ENCODE peak calls at places on chromosome 7, in eight cellular contexts. V, X, N, Z, I, A, Q and Y are unnamed samples.

GRCh38 chr7:47153076-47153475 is 428.8 kb downstream of the TNS3 start:
- DNase-seq in V (peak), X (no peak), N (peak), Z (no peak), I (no peak), A (no peak), Q (peak), Y (peak)

GRCh38 chr7:131623154-131623553 is 66.7 kb upstream of the PODXL start:
- DNase-seq in V (no peak), X (no peak), N (peak), Z (no peak), I (no peak), A (no peak), Q (peak), Y (no peak)

GRCh38 chr7:112546723-112547513 is 66.1 kb downstream of the LSMEM1 start:
- DNase-seq in V (peak), X (no peak), N (peak), Z (no peak), I (no peak), A (peak), Q (no peak), Y (peak)

GRCh38 chr7:145698526-145699262 is 417.9 kb upstream of the CNTNAP2 start:
- DNase-seq in V (no peak), X (no peak), N (peak), Z (no peak), I (no peak), A (no peak), Q (no peak), Y (no peak)

GRCh38 chr7:41695661-41696322 is 7.1 kb downstream of the INHBA start:
- DNase-seq in V (no peak), X (peak), N (no peak), Z (no peak), I (no peak), A (no peak), Q (no peak), Y (no peak)

GRCh38 chr7:40763319-40764287 is 628.8 kb downstream of the SUGCT start:
- DNase-seq in V (no peak), X (no peak), N (no peak), Z (no peak), I (no peak), A (peak), Q (no peak), Y (no peak)

GRCh38 chr7:96596120-96596826 is 113.4 kb downstream of the SEM1 start:
- DNase-seq in V (no peak), X (no peak), N (peak), Z (no peak), I (no peak), A (peak), Q (peak), Y (peak)

GRCh38 chr7:23469150-23469960 is 936 bp downstream of the IGF2BP3 start:
- DNase-seq in V (no peak), X (no peak), N (peak), Z (no peak), I (no peak), A (peak), Q (peak), Y (peak)

GRCh38 chr7:90817846-90818245 is 221.7 kb downstream of the CDK14 start:
- DNase-seq in V (no peak), X (no peak), N (no peak), Z (no peak), I (no peak), A (no peak), Q (no peak), Y (no peak)

GRCh38 chr7:157188091-157188665 is 49.5 kb downstream of the UBE3C start:
- DNase-seq in V (no peak), X (no peak), N (no peak), Z (no peak), I (no peak), A (no peak), Q (no peak), Y (no peak)

GRCh38 chr7:18426564-18427226 is 68.9 kb upstream of the HDAC9 start:
- DNase-seq in V (no peak), X (no peak), N (no peak), Z (no peak), I (no peak), A (no peak), Q (peak), Y (no peak)

GRCh38 chr7:42972703-42973500 is 40.7 kb downstream of the MRPL32 start:
- DNase-seq in V (peak), X (peak), N (peak), Z (no peak), I (no peak), A (peak), Q (peak), Y (no peak)

GRCh38 chr7:146090023-146090645 is 26.5 kb upstream of the CNTNAP2 start:
- DNase-seq in V (peak), X (peak), N (peak), Z (peak), I (no peak), A (peak), Q (no peak), Y (peak)

GRCh38 chr7:30470783-30471182 is 7.8 kb downstream of the NOD1 start:
- DNase-seq in V (no peak), X (no peak), N (peak), Z (no peak), I (no peak), A (no peak), Q (peak), Y (no peak)

GRCh38 chr7:114468844-114469243 is 54.2 kb downstream of the FOXP2 start:
- DNase-seq in V (no peak), X (no peak), N (no peak), Z (no peak), I (no peak), A (no peak), Q (no peak), Y (no peak)

GRCh38 chr7:157309990-157310668 is 26.7 kb upstream of the DNAJB6 start:
- DNase-seq in V (peak), X (peak), N (no peak), Z (peak), I (no peak), A (peak), Q (peak), Y (no peak)

GRCh38 chr7:129247087-129247486 is 22.3 kb downstream of the AHCYL2 start:
- DNase-seq in V (no peak), X (no peak), N (no peak), Z (no peak), I (no peak), A (no peak), Q (peak), Y (no peak)

GRCh38 chr7:50826371-50827172 is 43.9 kb upstream of the GRB10 start:
- DNase-seq in V (peak), X (peak), N (peak), Z (peak), I (no peak), A (no peak), Q (peak), Y (peak)

GRCh38 chr7:11153694-11154093 is 180.0 kb downstream of the PHF14 start:
- DNase-seq in V (no peak), X (no peak), N (no peak), Z (no peak), I (no peak), A (no peak), Q (no peak), Y (no peak)

GRCh38 chr7:158650821-158651225 is 53.8 kb downstream of the NCAPG2 start:
- DNase-seq in V (no peak), X (no peak), N (no peak), Z (no peak), I (no peak), A (no peak), Q (no peak), Y (no peak)

GRCh38 chr7:1619152-1620079 is 49.6 kb upstream of the PSMG3 start:
- DNase-seq in V (no peak), X (no peak), N (peak), Z (no peak), I (no peak), A (peak), Q (no peak), Y (no peak)

GRCh38 chr7:77516085-77516484 is 21.0 kb upstream of the PTPN12 start:
- DNase-seq in V (peak), X (no peak), N (no peak), Z (no peak), I (no peak), A (no peak), Q (no peak), Y (no peak)

GRCh38 chr7:111224354-111225231 is 133.7 kb downstream of the LRRN3 start:
- DNase-seq in V (no peak), X (no peak), N (no peak), Z (no peak), I (no peak), A (no peak), Q (no peak), Y (no peak)

GRCh38 chr7:47288060-47288459 is 293.9 kb downstream of the TNS3 start:
- DNase-seq in V (no peak), X (no peak), N (no peak), Z (no peak), I (no peak), A (no peak), Q (no peak), Y (no peak)

GRCh38 chr7:57404967-57405421 is 45.0 kb upstream of the ZNF716 start:
- DNase-seq in V (no peak), X (no peak), N (no peak), Z (no peak), I (no peak), A (no peak), Q (no peak), Y (no peak)

GRCh38 chr7:117669818-117670217 is 190.0 kb downstream of the CFTR start:
- DNase-seq in V (no peak), X (no peak), N (peak), Z (no peak), I (no peak), A (no peak), Q (no peak), Y (no peak)

GRCh38 chr7:47379629-47380324 is 202.1 kb downstream of the TNS3 start:
- DNase-seq in V (no peak), X (no peak), N (no peak), Z (peak), I (no peak), A (peak), Q (no peak), Y (no peak)

GRCh38 chr7:3020416-3020815 is 23.3 kb downstream of the CARD11 start:
- DNase-seq in V (no peak), X (no peak), N (no peak), Z (no peak), I (no peak), A (no peak), Q (no peak), Y (no peak)

GRCh38 chr7:25359471-25360059 is 131.3 kb upstream of the NPVF start:
- DNase-seq in V (no peak), X (no peak), N (no peak), Z (no peak), I (no peak), A (peak), Q (no peak), Y (no peak)

GRCh38 chr7:5282464-5283316 is at the start of gene SLC29A4:
- DNase-seq in V (no peak), X (no peak), N (peak), Z (peak), I (no peak), A (peak), Q (no peak), Y (peak)

GRCh38 chr7:158055726-158056510 is 531.7 kb downstream of the PTPRN2 start:
- DNase-seq in V (no peak), X (no peak), N (no peak), Z (no peak), I (no peak), A (no peak), Q (no peak), Y (no peak)

GRCh38 chr7:98027342-98028033 is 37.5 kb upstream of the OCM2 start:
- DNase-seq in V (peak), X (no peak), N (peak), Z (peak), I (no peak), A (no peak), Q (no peak), Y (no peak)

GRCh38 chr7:107666804-107667203 is 6.2 kb downstream of the SLC26A4 start:
- DNase-seq in V (no peak), X (no peak), N (no peak), Z (no peak), I (no peak), A (no peak), Q (no peak), Y (no peak)

GRCh38 chr7:107667341-107667740 is 6.7 kb downstream of the SLC26A4 start:
- DNase-seq in V (no peak), X (no peak), N (no peak), Z (no peak), I (no peak), A (no peak), Q (no peak), Y (no peak)

GRCh38 chr7:107668296-107668695 is 7.7 kb downstream of the SLC26A4 start:
- DNase-seq in V (no peak), X (no peak), N (no peak), Z (no peak), I (no peak), A (no peak), Q (no peak), Y (no peak)

GRCh38 chr7:107676249-107676648 is 15.6 kb downstream of the SLC26A4 start:
- DNase-seq in V (no peak), X (no peak), N (no peak), Z (no peak), I (no peak), A (no peak), Q (no peak), Y (no peak)

DNA sequence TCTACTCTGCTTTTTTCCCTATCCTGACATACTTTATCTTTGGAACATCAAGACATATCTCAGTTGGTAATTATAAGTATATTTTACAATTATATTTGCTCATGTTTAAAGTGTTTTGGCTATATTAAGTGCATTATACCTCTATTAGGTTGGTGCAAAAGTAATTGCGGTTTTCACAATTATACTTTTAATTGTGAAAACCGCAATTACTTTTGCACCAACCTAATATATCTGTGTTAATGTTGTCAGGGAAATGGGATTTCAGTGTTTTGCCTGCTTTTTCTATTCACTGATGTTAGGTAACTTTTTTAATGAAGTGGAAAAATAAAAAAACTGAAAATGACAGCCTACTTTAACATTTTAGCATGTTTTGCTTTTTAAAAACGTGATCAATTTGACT is 11.6 kb downstream of the SLC26A4 start:
- DNase-seq in V (no peak), X (no peak), N (no peak), Z (no peak), I (no peak), A (no peak), Q (no peak), Y (no peak)
- H3K4me3 ChIP-seq in V (no peak), X (no peak), N (no peak), Z (no peak), I (no peak), A (no peak), Q (no peak), Y (no peak)

GRCh38 chr7:82755705-82756551 is 312.4 kb upstream of the CACNA2D1 start:
- DNase-seq in V (no peak), X (no peak), N (no peak), Z (no peak), I (no peak), A (no peak), Q (no peak), Y (no peak)
- TF ChIP-seq MAX in V (no peak), X (no peak), N (no peak), Z (no peak), I (no peak), A (no peak), Q (no peak), Y (no peak)

GRCh38 chr7:141370178-141370577 is 181.0 kb upstream of the AGK start:
- DNase-seq in V (no peak), X (no peak), N (no peak), Z (no peak), I (no peak), A (no peak), Q (no peak), Y (no peak)

GRCh38 chr7:141369422-141369821 is 181.8 kb upstream of the AGK start:
- DNase-seq in V (no peak), X (no peak), N (no peak), Z (no peak), I (no peak), A (no peak), Q (peak), Y (no peak)

GRCh38 chr7:141362580-141363435 is 188.4 kb upstream of the AGK start:
- DNase-seq in V (no peak), X (peak), N (no peak), Z (no peak), I (no peak), A (peak), Q (peak), Y (no peak)

GRCh38 chr7:141363748-141364147 is 187.5 kb upstream of the AGK start:
- DNase-seq in V (no peak), X (no peak), N (no peak), Z (no peak), I (no peak), A (no peak), Q (no peak), Y (no peak)

GRCh38 chr7:141366098-141366621 is 185.1 kb upstream of the AGK start:
- DNase-seq in V (no peak), X (no peak), N (no peak), Z (no peak), I (no peak), A (no peak), Q (peak), Y (no peak)
- H3K4me3 ChIP-seq in V (no peak), X (no peak), N (no peak), Z (no peak), I (no peak), A (no peak), Q (no peak), Y (no peak)

GRCh38 chr7:156160811-156161210 is 348.5 kb upstream of the SHH start:
- DNase-seq in V (no peak), X (no peak), N (peak), Z (peak), I (no peak), A (no peak), Q (no peak), Y (no peak)
- TF ChIP-seq MAX in V (no peak), X (no peak), N (no peak), Z (peak), I (no peak), A (no peak), Q (no peak), Y (no peak)

GRCh38 chr7:33766396-33766795 is 138.9 kb upstream of the BMPER start:
- DNase-seq in V (no peak), X (no peak), N (no peak), Z (no peak), I (no peak), A (no peak), Q (no peak), Y (no peak)
- H3K4me3 ChIP-seq in V (no peak), X (no peak), N (no peak), Z (no peak), I (no peak), A (no peak), Q (no peak), Y (no peak)

GRCh38 chr7:549891-550625 is 30.4 kb upstream of the PDGFA start:
- DNase-seq in V (no peak), X (no peak), N (no peak), Z (no peak), I (no peak), A (no peak), Q (no peak), Y (no peak)
- TF ChIP-seq MAX in V (no peak), X (no peak), N (no peak), Z (no peak), I (no peak), A (no peak), Q (no peak), Y (no peak)

GRCh38 chr7:99096124-99096887 is 47.6 kb downstream of the SMURF1 start:
- DNase-seq in V (peak), X (no peak), N (no peak), Z (no peak), I (no peak), A (no peak), Q (no peak), Y (no peak)
- H3K4me3 ChIP-seq in V (no peak), X (no peak), N (no peak), Z (no peak), I (no peak), A (no peak), Q (no peak), Y (no peak)

GRCh38 chr7:80485721-80486120 is 26.1 kb downstream of the GNAT3 start:
- DNase-seq in V (no peak), X (no peak), N (no peak), Z (no peak), I (no peak), A (no peak), Q (no peak), Y (no peak)

GRCh38 chr7:80493121-80493849 is 18.6 kb downstream of the GNAT3 start:
- DNase-seq in V (no peak), X (no peak), N (no peak), Z (no peak), I (no peak), A (no peak), Q (no peak), Y (no peak)

GRCh38 chr7:80488851-80489370 is 23.0 kb downstream of the GNAT3 start:
- DNase-seq in V (no peak), X (no peak), N (no peak), Z (no peak), I (no peak), A (no peak), Q (no peak), Y (no peak)

GRCh38 chr7:80491462-80491861 is 20.4 kb downstream of the GNAT3 start:
- DNase-seq in V (no peak), X (no peak), N (no peak), Z (no peak), I (no peak), A (no peak), Q (no peak), Y (no peak)

DNA sequence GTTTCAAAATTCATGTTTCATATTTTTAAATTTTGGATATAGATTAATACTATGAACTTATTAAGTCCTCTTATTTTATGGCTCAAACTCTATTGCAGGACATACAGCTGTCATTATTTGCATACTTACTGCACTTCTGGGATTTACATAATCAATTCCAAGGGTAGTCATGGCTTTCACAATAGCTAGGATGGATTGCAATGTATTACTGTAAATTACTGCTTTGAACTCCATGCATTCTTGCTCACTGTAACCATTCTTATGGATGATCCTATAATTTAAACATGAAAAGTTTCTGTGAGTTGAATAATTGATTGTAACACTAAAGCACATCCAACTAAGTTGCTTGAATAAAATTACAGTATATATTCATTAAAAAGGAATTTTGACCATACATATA is 23.5 kb downstream of the GNAT3 start:
- DNase-seq in V (no peak), X (no peak), N (no peak), Z (no peak), I (no peak), A (no peak), Q (no peak), Y (peak)
- TF ChIP-seq MAX in V (no peak), X (no peak), N (no peak), Z (no peak), I (no peak), A (no peak), Q (no peak), Y (no peak)

GRCh38 chr7:121328508-121329459 is at the start of gene WNT16:
- DNase-seq in V (no peak), X (no peak), N (peak), Z (peak), I (no peak), A (peak), Q (no peak), Y (no peak)
- H3K4me3 ChIP-seq in V (no peak), X (peak), N (no peak), Z (peak), I (peak), A (peak), Q (no peak), Y (no peak)

DNA sequence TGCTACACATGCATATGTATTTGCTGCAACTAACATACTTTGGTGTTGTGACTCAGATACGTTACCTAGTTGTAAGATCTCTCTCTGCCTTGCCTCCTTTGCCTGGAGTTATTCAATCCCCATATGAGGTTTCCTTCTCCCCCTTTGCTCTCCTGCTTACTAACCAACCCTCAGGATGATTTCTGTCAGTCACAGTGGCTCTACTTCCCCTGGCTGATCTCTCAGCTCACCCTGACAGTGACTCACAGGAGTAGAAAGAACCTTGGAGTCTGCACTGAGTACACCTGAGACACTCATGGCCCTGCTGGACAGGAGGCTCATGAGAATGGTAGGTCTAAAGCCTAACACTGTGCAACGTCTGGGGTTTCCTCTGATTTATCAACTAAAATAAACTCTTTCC is 92.0 kb downstream of the TMEM106B start:
- DNase-seq in V (no peak), X (no peak), N (no peak), Z (no peak), I (no peak), A (no peak), Q (no peak), Y (no peak)
- TF ChIP-seq MAX in V (no peak), X (no peak), N (no peak), Z (no peak), I (no peak), A (no peak), Q (no peak), Y (no peak)